ENCODE peak calls at places on chromosomes 6 and 20, in four cellular contexts. One of them, this sample, is unnamed.

GRCh38 chr6:3899061-3899460 is 49.9 kb downstream of the FAM50B start:
- DNase-seq in HepG2: no peak
- DNase-seq in GM12878: no peak
- DNase-seq in K562: no peak
- DNase-seq in this sample: no peak

GRCh38 chr6:7176208-7176607 is 68.4 kb downstream of the RREB1 start:
- DNase-seq in K562: no peak
- DNase-seq in HepG2: no peak
- DNase-seq in GM12878: no peak
- DNase-seq in this sample: no peak

GRCh38 chr6:39327516-39327915 is 5.0 kb upstream of the KCNK16 start:
- DNase-seq in K562: no peak
- DNase-seq in HepG2: no peak
- DNase-seq in GM12878: no peak
- DNase-seq in this sample: no peak

GRCh38 chr6:9116026-9116425 is 680.7 kb upstream of the SLC35B3 start:
- DNase-seq in GM12878: no peak
- DNase-seq in HepG2: no peak
- DNase-seq in K562: no peak
- DNase-seq in this sample: no peak

GRCh38 chr6:12279322-12280098 is 10.7 kb upstream of the EDN1 start:
- DNase-seq in HepG2: no peak
- DNase-seq in GM12878: no peak
- DNase-seq in K562: no peak
- DNase-seq in this sample: no peak

GRCh38 chr20:56592211-56592610 is 36.9 kb upstream of the TFAP2C start:
- DNase-seq in K562: no peak
- DNase-seq in GM12878: no peak
- DNase-seq in HepG2: no peak
- DNase-seq in this sample: no peak

GRCh38 chr6:45631396-45631795 is 253.7 kb upstream of the SUPT3H start:
- DNase-seq in GM12878: no peak
- DNase-seq in HepG2: no peak
- DNase-seq in K562: no peak
- DNase-seq in this sample: no peak

GRCh38 chr6:14713008-14713452 is 532.8 kb upstream of the JARID2 start:
- DNase-seq in HepG2: no peak
- DNase-seq in K562: peak; percentile 33
- DNase-seq in GM12878: no peak
- DNase-seq in this sample: no peak

GRCh38 chr6:148203970-148204369 is 138.7 kb upstream of the SASH1 start:
- DNase-seq in K562: no peak
- DNase-seq in HepG2: no peak
- DNase-seq in GM12878: peak; percentile 66
- DNase-seq in this sample: no peak

GRCh38 chr6:169174516-169175359 is 78.9 kb downstream of the THBS2 start:
- DNase-seq in HepG2: no peak
- DNase-seq in K562: peak; percentile 74
- DNase-seq in GM12878: no peak
- DNase-seq in this sample: no peak

GRCh38 chr20:56439784-56440291 is 27.8 kb downstream of the CASS4 start:
- DNase-seq in GM12878: no peak
- DNase-seq in HepG2: no peak
- DNase-seq in K562: no peak
- DNase-seq in this sample: no peak

GRCh38 chr6:11388983-11389944 is 148.3 kb upstream of the TMEM170B start:
- DNase-seq in GM12878: no peak
- DNase-seq in K562: no peak
- DNase-seq in HepG2: peak; percentile 50
- DNase-seq in this sample: no peak

GRCh38 chr20:44326391-44327159 is 10.3 kb upstream of the R3HDML start:
- DNase-seq in K562: peak; percentile 61
- DNase-seq in HepG2: no peak
- DNase-seq in GM12878: no peak
- DNase-seq in this sample: peak; percentile 68

GRCh38 chr6:113586966-113587699 is 270.0 kb upstream of the MARCKS start:
- DNase-seq in GM12878: no peak
- DNase-seq in HepG2: no peak
- DNase-seq in K562: no peak
- DNase-seq in this sample: no peak

GRCh38 chr6:27814665-27815424 is 97.4 kb downstream of the OR2B2 start:
- DNase-seq in GM12878: peak; percentile 97
- DNase-seq in HepG2: peak; percentile 92
- DNase-seq in K562: no peak
- DNase-seq in this sample: peak; percentile 85

GRCh38 chr20:41380551-41381262 is 14.1 kb upstream of the EMILIN3 start:
- DNase-seq in HepG2: no peak
- DNase-seq in GM12878: no peak
- DNase-seq in K562: no peak
- DNase-seq in this sample: no peak

GRCh38 chr6:137853569-137854213 is 13.4 kb upstream of the TNFAIP3 start:
- DNase-seq in K562: no peak
- DNase-seq in HepG2: no peak
- DNase-seq in GM12878: no peak
- DNase-seq in this sample: no peak

GRCh38 chr6:104908431-104909139 is 48.3 kb upstream of the LIN28B start:
- DNase-seq in K562: no peak
- DNase-seq in HepG2: peak; percentile 18
- DNase-seq in GM12878: no peak
- DNase-seq in this sample: no peak

GRCh38 chr20:24502661-24503060 is 33.2 kb downstream of the SYNDIG1 start:
- DNase-seq in GM12878: no peak
- DNase-seq in K562: no peak
- DNase-seq in HepG2: no peak
- DNase-seq in this sample: no peak

GRCh38 chr6:10202581-10202980 is 212.3 kb downstream of the TFAP2A start:
- DNase-seq in GM12878: no peak
- DNase-seq in K562: no peak
- DNase-seq in HepG2: no peak
- DNase-seq in this sample: no peak

GRCh38 chr6:72580281-72580940 is 41.5 kb upstream of the KCNQ5 start:
- DNase-seq in HepG2: peak; percentile 9
- DNase-seq in GM12878: no peak
- DNase-seq in K562: peak; percentile 52
- DNase-seq in this sample: peak; percentile 9

GRCh38 chr20:48839083-48839482 is 11.3 kb upstream of the PREX1 start:
- DNase-seq in GM12878: no peak
- DNase-seq in HepG2: no peak
- DNase-seq in K562: no peak
- DNase-seq in this sample: no peak

GRCh38 chr20:31719644-31720485 is 2.8 kb downstream of the BCL2L1 start:
- DNase-seq in K562: no peak
- DNase-seq in GM12878: no peak
- DNase-seq in HepG2: peak; percentile 99
- DNase-seq in this sample: no peak

GRCh38 chr6:166567107-166567506 is 19.4 kb downstream of the RAMACL start:
- DNase-seq in HepG2: no peak
- DNase-seq in GM12878: no peak
- DNase-seq in K562: no peak
- DNase-seq in this sample: no peak

GRCh38 chr20:44858959-44859358 is 26.5 kb upstream of the YWHAB start:
- DNase-seq in HepG2: no peak
- DNase-seq in K562: peak; percentile 37
- DNase-seq in GM12878: no peak
- DNase-seq in this sample: peak; percentile 41

GRCh38 chr20:23048283-23049200 is 930 bp downstream of the THBD start:
- DNase-seq in K562: no peak
- DNase-seq in GM12878: no peak
- DNase-seq in HepG2: no peak
- DNase-seq in this sample: peak; percentile 80

GRCh38 chr6:37541346-37541745 is 41.7 kb upstream of the CCDC167 start:
- DNase-seq in K562: no peak
- DNase-seq in HepG2: no peak
- DNase-seq in GM12878: no peak
- DNase-seq in this sample: no peak

GRCh38 chr6:21885532-21886089 is 292.1 kb downstream of the SOX4 start:
- DNase-seq in HepG2: no peak
- DNase-seq in K562: no peak
- DNase-seq in GM12878: no peak
- DNase-seq in this sample: no peak

GRCh38 chr6:166946125-166946524 is 10.2 kb downstream of the RNASET2 start:
- DNase-seq in GM12878: no peak
- DNase-seq in HepG2: no peak
- DNase-seq in K562: no peak
- DNase-seq in this sample: no peak

GRCh38 chr6:41786451-41787218 is 859 bp upstream of the TOMM6 start:
- DNase-seq in K562: peak; percentile 91
- DNase-seq in GM12878: no peak
- DNase-seq in HepG2: peak; percentile 76
- DNase-seq in this sample: peak; percentile 95

GRCh38 chr6:126631343-126631742 is 291.4 kb downstream of the CENPW start:
- DNase-seq in K562: no peak
- DNase-seq in HepG2: no peak
- DNase-seq in GM12878: no peak
- DNase-seq in this sample: no peak

GRCh38 chr20:54132612-54133433 is 41.0 kb downstream of the CYP24A1 start:
- DNase-seq in K562: no peak
- DNase-seq in HepG2: peak; percentile 100
- DNase-seq in GM12878: no peak
- DNase-seq in this sample: no peak
- TF ChIP-seq BRCA1 in K562: no peak
- TF ChIP-seq BRCA1 in HepG2: peak; percentile 32
- TF ChIP-seq BRCA1 in GM12878: no peak
- TF ChIP-seq BRCA1 in this sample: no peak

DNA sequence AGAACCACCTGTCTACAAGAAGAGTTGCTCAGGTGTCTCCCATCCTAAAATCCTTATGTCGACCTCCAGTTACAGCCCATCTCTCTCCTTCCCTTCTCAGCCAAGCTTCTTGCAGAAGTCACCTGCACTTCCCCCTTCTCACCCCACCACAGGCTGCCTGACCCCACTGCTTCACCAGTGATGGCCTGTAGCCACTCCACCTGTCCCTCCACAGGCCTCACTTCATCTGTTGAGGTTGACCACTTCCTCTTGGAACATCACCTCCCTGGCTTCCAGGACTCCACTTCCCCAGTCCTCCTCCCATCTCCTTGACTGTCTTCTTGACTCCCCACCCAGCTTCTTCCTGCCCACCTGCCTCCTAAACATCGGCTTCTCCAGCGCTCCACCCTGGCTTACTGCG is 25.4 kb downstream of the MRPL14 start:
- DNase-seq in GM12878: no peak
- DNase-seq in HepG2: no peak
- DNase-seq in K562: no peak
- DNase-seq in this sample: no peak
- TF ChIP-seq BRCA1 in GM12878: no peak
- TF ChIP-seq BRCA1 in HepG2: no peak
- TF ChIP-seq BRCA1 in K562: no peak
- TF ChIP-seq BRCA1 in this sample: no peak

GRCh38 chr6:47897233-47897632 is 115.4 kb downstream of the OPN5 start:
- DNase-seq in K562: no peak
- DNase-seq in HepG2: no peak
- DNase-seq in GM12878: no peak
- DNase-seq in this sample: no peak
- TF ChIP-seq BRCA1 in K562: no peak
- TF ChIP-seq BRCA1 in HepG2: no peak
- TF ChIP-seq BRCA1 in GM12878: no peak
- TF ChIP-seq BRCA1 in this sample: no peak

GRCh38 chr20:34115232-34115631 is 3.2 kb upstream of the EIF2S2 start:
- DNase-seq in K562: no peak
- DNase-seq in HepG2: no peak
- DNase-seq in GM12878: no peak
- DNase-seq in this sample: no peak
- TF ChIP-seq BRCA1 in K562: no peak
- TF ChIP-seq BRCA1 in HepG2: no peak
- TF ChIP-seq BRCA1 in GM12878: no peak
- TF ChIP-seq BRCA1 in this sample: no peak

GRCh38 chr6:34705241-34705640 is 8.7 kb upstream of the ILRUN start:
- DNase-seq in K562: no peak
- DNase-seq in HepG2: no peak
- DNase-seq in GM12878: no peak
- DNase-seq in this sample: no peak

GRCh38 chr6:34714663-34715062 is 18.1 kb upstream of the ILRUN start:
- DNase-seq in GM12878: no peak
- DNase-seq in HepG2: no peak
- DNase-seq in K562: peak; percentile 43
- DNase-seq in this sample: no peak

GRCh38 chr6:34709386-34709785 is 12.8 kb upstream of the ILRUN start:
- DNase-seq in K562: no peak
- DNase-seq in GM12878: no peak
- DNase-seq in HepG2: no peak
- DNase-seq in this sample: no peak
- TF ChIP-seq BRCA1 in K562: no peak
- TF ChIP-seq BRCA1 in GM12878: no peak
- TF ChIP-seq BRCA1 in HepG2: no peak
- TF ChIP-seq BRCA1 in this sample: no peak

GRCh38 chr20:49987015-49987867 is 4.5 kb downstream of the SNAI1 start:
- DNase-seq in K562: peak; percentile 63
- DNase-seq in GM12878: no peak
- DNase-seq in HepG2: no peak
- DNase-seq in this sample: no peak

GRCh38 chr20:49984426-49985153 is 1.8 kb downstream of the SNAI1 start:
- DNase-seq in GM12878: no peak
- DNase-seq in HepG2: no peak
- DNase-seq in K562: no peak
- DNase-seq in this sample: no peak

GRCh38 chr20:49985157-49985556 is 2.4 kb downstream of the SNAI1 start:
- DNase-seq in HepG2: no peak
- DNase-seq in K562: no peak
- DNase-seq in GM12878: no peak
- DNase-seq in this sample: no peak

GRCh38 chr20:49985617-49986016 is 2.8 kb downstream of the SNAI1 start:
- DNase-seq in HepG2: no peak
- DNase-seq in GM12878: no peak
- DNase-seq in K562: no peak
- DNase-seq in this sample: no peak

GRCh38 chr20:49986049-49986448 is 3.3 kb downstream of the SNAI1 start:
- DNase-seq in GM12878: no peak
- DNase-seq in K562: no peak
- DNase-seq in HepG2: no peak
- DNase-seq in this sample: no peak
- TF ChIP-seq BRCA1 in GM12878: no peak
- TF ChIP-seq BRCA1 in K562: no peak
- TF ChIP-seq BRCA1 in HepG2: no peak
- TF ChIP-seq BRCA1 in this sample: no peak

DNA sequence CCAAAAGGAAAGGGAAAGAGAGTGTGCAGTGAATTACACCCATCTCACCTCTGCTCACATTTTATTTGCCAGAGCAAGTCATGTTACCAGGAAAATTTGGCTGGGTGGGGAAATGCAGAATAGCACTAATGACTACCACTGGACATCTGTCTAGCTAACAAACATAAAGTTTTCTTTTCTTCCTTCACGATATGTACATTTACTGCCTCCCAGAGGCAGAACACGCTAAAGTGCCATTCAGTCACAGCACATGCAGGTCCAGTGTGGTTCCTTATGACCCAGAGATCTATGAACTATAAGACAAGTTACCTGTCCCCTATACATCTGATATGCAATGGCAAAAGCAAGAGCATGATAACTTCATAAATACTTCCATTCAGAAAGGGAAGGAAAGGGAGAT is 194.1 kb downstream of the OGFRL1 start:
- DNase-seq in GM12878: no peak
- DNase-seq in K562: no peak
- DNase-seq in HepG2: no peak
- DNase-seq in this sample: no peak
- TF ChIP-seq BRCA1 in GM12878: no peak
- TF ChIP-seq BRCA1 in K562: no peak
- TF ChIP-seq BRCA1 in HepG2: no peak
- TF ChIP-seq BRCA1 in this sample: no peak

GRCh38 chr20:19621072-19621471 is 137.0 kb upstream of the RIN2 start:
- DNase-seq in HepG2: no peak
- DNase-seq in K562: no peak
- DNase-seq in GM12878: no peak
- DNase-seq in this sample: no peak
- TF ChIP-seq BRCA1 in HepG2: no peak
- TF ChIP-seq BRCA1 in K562: no peak
- TF ChIP-seq BRCA1 in GM12878: no peak
- TF ChIP-seq BRCA1 in this sample: no peak